ENCODE peak calls at places on chromosomes 16 and 17, in seven cellular contexts. One of them, this sample, is unnamed.

GRCh38 chr17:32319548-32319905 is 22.4 kb downstream of the C17orf75 start:
- DNase-seq in H1: peak; percentile 47
- DNase-seq in GM12892: peak; percentile 76
- DNase-seq in GM12878: peak; percentile 55
- DNase-seq in SK-N-SH: peak; percentile 89
- DNase-seq in HepG2: peak; percentile 59
- DNase-seq in K562: peak; percentile 81
- DNase-seq in this sample: peak; percentile 69

GRCh38 chr17:27236710-27237315 is 57.1 kb upstream of the WSB1 start:
- DNase-seq in HepG2: peak; percentile 63
- DNase-seq in GM12892: no peak
- DNase-seq in GM12878: no peak
- DNase-seq in SK-N-SH: peak; percentile 70
- DNase-seq in K562: peak; percentile 69
- DNase-seq in H1: no peak
- DNase-seq in this sample: no peak

GRCh38 chr16:77877712-77878111 is 89.3 kb downstream of the VAT1L start:
- DNase-seq in HepG2: peak; percentile 27
- DNase-seq in K562: no peak
- DNase-seq in H1: no peak
- DNase-seq in SK-N-SH: no peak
- DNase-seq in GM12892: no peak
- DNase-seq in GM12878: no peak
- DNase-seq in this sample: no peak

GRCh38 chr17:61429274-61429673 is 22.9 kb upstream of the TBX4 start:
- DNase-seq in H1: no peak
- DNase-seq in SK-N-SH: no peak
- DNase-seq in GM12892: no peak
- DNase-seq in GM12878: no peak
- DNase-seq in K562: no peak
- DNase-seq in HepG2: peak; percentile 77
- DNase-seq in this sample: no peak

GRCh38 chr17:28711723-28712036 is at the start of gene PROCA1:
- DNase-seq in GM12892: no peak
- DNase-seq in K562: peak; percentile 72
- DNase-seq in HepG2: no peak
- DNase-seq in SK-N-SH: no peak
- DNase-seq in GM12878: no peak
- DNase-seq in H1: no peak
- DNase-seq in this sample: no peak

GRCh38 chr16:3578610-3579551 is 1.7 kb upstream of the NLRC3 start:
- DNase-seq in GM12892: peak; percentile 76
- DNase-seq in K562: peak; percentile 51
- DNase-seq in GM12878: peak; percentile 56
- DNase-seq in H1: no peak
- DNase-seq in HepG2: no peak
- DNase-seq in SK-N-SH: no peak
- DNase-seq in this sample: peak; percentile 81

GRCh38 chr17:71180801-71181385 is 939.9 kb upstream of the SOX9 start:
- DNase-seq in GM12892: no peak
- DNase-seq in HepG2: no peak
- DNase-seq in SK-N-SH: peak; percentile 33
- DNase-seq in H1: no peak
- DNase-seq in K562: no peak
- DNase-seq in GM12878: no peak
- DNase-seq in this sample: no peak

GRCh38 chr16:26316683-26317464 is 625.1 kb downstream of the HS3ST4 start:
- DNase-seq in SK-N-SH: no peak
- DNase-seq in HepG2: no peak
- DNase-seq in GM12892: no peak
- DNase-seq in K562: no peak
- DNase-seq in H1: peak; percentile 9
- DNase-seq in GM12878: no peak
- DNase-seq in this sample: no peak

GRCh38 chr17:51487947-51488346 is 227.6 kb downstream of the UTP18 start:
- DNase-seq in H1: no peak
- DNase-seq in GM12878: no peak
- DNase-seq in GM12892: no peak
- DNase-seq in HepG2: peak; percentile 33
- DNase-seq in K562: peak; percentile 34
- DNase-seq in SK-N-SH: peak; percentile 33
- DNase-seq in this sample: no peak

GRCh38 chr17:4969551-4970231 is 2.1 kb upstream of the SPAG7 start:
- DNase-seq in GM12878: no peak
- DNase-seq in HepG2: peak; percentile 46
- DNase-seq in SK-N-SH: no peak
- DNase-seq in H1: no peak
- DNase-seq in K562: no peak
- DNase-seq in GM12892: no peak
- DNase-seq in this sample: no peak

GRCh38 chr17:82050761-82051641 is 610 bp downstream of the RFNG start:
- DNase-seq in K562: peak; percentile 49
- DNase-seq in GM12892: peak; percentile 53
- DNase-seq in H1: no peak
- DNase-seq in GM12878: no peak
- DNase-seq in HepG2: no peak
- DNase-seq in SK-N-SH: peak; percentile 90
- DNase-seq in this sample: peak; percentile 59

GRCh38 chr16:83599789-83600462 is 207.9 kb upstream of the HSBP1 start:
- DNase-seq in SK-N-SH: no peak
- DNase-seq in H1: no peak
- DNase-seq in GM12892: no peak
- DNase-seq in K562: no peak
- DNase-seq in GM12878: no peak
- DNase-seq in HepG2: no peak
- DNase-seq in this sample: no peak

GRCh38 chr17:79647456-79647915 is 36.6 kb upstream of the RBFOX3 start:
- DNase-seq in SK-N-SH: peak; percentile 30
- DNase-seq in K562: no peak
- DNase-seq in GM12878: no peak
- DNase-seq in GM12892: no peak
- DNase-seq in H1: no peak
- DNase-seq in HepG2: no peak
- DNase-seq in this sample: no peak

GRCh38 chr17:49880291-49881053 is 32.6 kb upstream of the TAC4 start:
- DNase-seq in HepG2: peak; percentile 57
- DNase-seq in GM12878: no peak
- DNase-seq in K562: peak; percentile 93
- DNase-seq in GM12892: peak; percentile 97
- DNase-seq in SK-N-SH: peak; percentile 97
- DNase-seq in H1: peak; percentile 85
- DNase-seq in this sample: peak; percentile 94

GRCh38 chr16:28260193-28260592 is 32.1 kb upstream of the SBK1 start:
- DNase-seq in H1: no peak
- DNase-seq in GM12878: no peak
- DNase-seq in HepG2: no peak
- DNase-seq in SK-N-SH: no peak
- DNase-seq in K562: no peak
- DNase-seq in GM12892: no peak
- DNase-seq in this sample: no peak

GRCh38 chr16:12317121-12317810 is 340.7 kb downstream of the SNX29 start:
- DNase-seq in GM12892: no peak
- DNase-seq in H1: no peak
- DNase-seq in HepG2: no peak
- DNase-seq in GM12878: no peak
- DNase-seq in K562: no peak
- DNase-seq in SK-N-SH: no peak
- DNase-seq in this sample: no peak

DNA sequence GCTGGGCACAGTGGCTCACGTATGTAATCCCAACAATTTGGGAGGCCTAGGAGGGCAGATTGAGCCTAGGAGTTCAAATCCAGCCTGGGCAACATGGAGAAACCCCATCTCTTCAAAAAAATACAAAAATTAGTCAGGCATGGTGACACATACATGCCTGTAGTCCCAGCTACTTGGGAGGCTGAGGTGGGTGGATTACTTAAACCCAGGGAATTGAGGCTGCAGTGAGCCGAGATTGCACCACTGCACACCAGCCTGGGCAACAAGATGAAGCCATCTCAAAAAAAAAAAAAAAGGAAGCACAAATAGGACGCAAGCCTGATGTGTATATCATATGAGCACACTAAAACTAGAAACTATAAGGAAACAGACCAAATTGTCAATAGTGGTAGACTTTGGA is 17.1 kb upstream of the FLCN start:
- DNase-seq in K562: no peak
- DNase-seq in H1: no peak
- DNase-seq in SK-N-SH: no peak
- DNase-seq in GM12878: no peak
- DNase-seq in GM12892: no peak
- DNase-seq in HepG2: no peak
- DNase-seq in this sample: no peak
- TF ChIP-seq TAF1 in K562: no peak
- TF ChIP-seq TAF1 in H1: no peak
- TF ChIP-seq TAF1 in SK-N-SH: no peak
- TF ChIP-seq TAF1 in GM12878: no peak
- TF ChIP-seq TAF1 in GM12892: no peak
- TF ChIP-seq TAF1 in HepG2: no peak
- TF ChIP-seq TAF1 in this sample: no peak

GRCh38 chr16:67563708-67564468 is 1.6 kb downstream of the CTCF start:
- DNase-seq in SK-N-SH: peak; percentile 16
- DNase-seq in GM12878: no peak
- DNase-seq in HepG2: peak; percentile 58
- DNase-seq in H1: no peak
- DNase-seq in GM12892: no peak
- DNase-seq in K562: no peak
- DNase-seq in this sample: no peak
- TF ChIP-seq POLR2AphosphoS5 in SK-N-SH: no peak
- TF ChIP-seq POLR2AphosphoS5 in GM12878: no peak
- TF ChIP-seq POLR2AphosphoS5 in HepG2: no peak
- TF ChIP-seq POLR2AphosphoS5 in H1: no peak
- TF ChIP-seq POLR2AphosphoS5 in GM12892: no peak
- TF ChIP-seq POLR2AphosphoS5 in K562: no peak
- TF ChIP-seq POLR2AphosphoS5 in this sample: no peak

DNA sequence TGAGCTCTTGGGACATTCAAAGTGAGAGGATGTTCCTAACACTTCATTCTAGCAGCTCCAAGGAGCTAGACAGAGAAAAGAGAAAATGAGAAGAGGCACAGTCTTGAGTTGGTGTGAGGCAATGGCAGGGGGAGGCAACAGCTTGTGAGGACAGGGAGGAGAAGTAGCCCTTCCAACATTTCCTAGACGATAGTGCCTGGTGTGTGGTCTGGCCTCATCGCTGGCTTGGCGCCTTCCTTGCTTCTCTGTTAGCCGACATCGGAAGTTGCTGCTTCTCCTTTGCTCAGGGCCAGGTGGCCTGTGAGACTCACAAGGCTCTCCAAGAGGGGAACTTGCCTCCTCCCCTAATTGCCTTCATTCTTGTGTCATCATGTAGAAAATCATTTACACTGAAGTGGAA is 208.6 kb downstream of the MAP2K4 start:
- DNase-seq in GM12892: no peak
- DNase-seq in SK-N-SH: no peak
- DNase-seq in HepG2: no peak
- DNase-seq in GM12878: no peak
- DNase-seq in K562: no peak
- DNase-seq in H1: no peak
- DNase-seq in this sample: no peak
- TF ChIP-seq TAF1 in GM12892: no peak
- TF ChIP-seq TAF1 in SK-N-SH: no peak
- TF ChIP-seq TAF1 in HepG2: no peak
- TF ChIP-seq TAF1 in GM12878: no peak
- TF ChIP-seq TAF1 in K562: no peak
- TF ChIP-seq TAF1 in H1: no peak
- TF ChIP-seq TAF1 in this sample: no peak

GRCh38 chr16:82169861-82170845 is at the start of gene MPHOSPH6:
- DNase-seq in GM12892: peak; percentile 90
- DNase-seq in K562: peak; percentile 96
- DNase-seq in GM12878: peak; percentile 41
- DNase-seq in HepG2: peak; percentile 84
- DNase-seq in H1: peak; percentile 44
- DNase-seq in SK-N-SH: peak; percentile 96
- DNase-seq in this sample: peak; percentile 89
- TF ChIP-seq POLR2AphosphoS5 in GM12892: no peak
- TF ChIP-seq POLR2AphosphoS5 in K562: peak; percentile 43
- TF ChIP-seq POLR2AphosphoS5 in GM12878: peak; percentile 40
- TF ChIP-seq POLR2AphosphoS5 in HepG2: peak; percentile 88
- TF ChIP-seq POLR2AphosphoS5 in H1: peak; percentile 84
- TF ChIP-seq POLR2AphosphoS5 in SK-N-SH: peak; percentile 65
- TF ChIP-seq POLR2AphosphoS5 in this sample: peak; percentile 56

DNA sequence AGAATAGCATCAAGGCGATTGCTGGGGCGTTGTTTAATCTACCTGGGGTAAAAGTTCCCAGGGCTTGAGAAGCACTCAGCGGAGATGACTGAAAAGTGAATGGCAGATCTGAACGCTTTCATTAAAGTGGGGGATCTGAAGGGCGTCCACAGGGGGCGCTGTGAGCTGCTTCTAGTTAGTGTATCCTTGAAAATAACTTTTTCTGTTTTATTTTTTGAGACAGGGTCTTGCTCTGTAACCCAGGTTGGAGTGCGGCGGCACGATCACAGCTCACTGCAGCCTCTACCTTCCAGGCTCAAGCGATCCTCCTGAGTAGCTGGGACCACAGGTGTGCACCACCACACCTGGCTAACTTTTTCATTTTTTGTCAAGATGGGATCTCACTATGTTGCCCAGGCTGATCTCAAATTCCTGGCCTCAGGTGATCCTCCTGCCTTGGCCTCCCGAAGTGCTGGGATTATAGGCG is 360.4 kb downstream of the SEC14L1 start:
- DNase-seq in HepG2: peak; percentile 43
- DNase-seq in K562: peak; percentile 60
- DNase-seq in SK-N-SH: peak; percentile 75
- DNase-seq in GM12878: no peak
- DNase-seq in H1: no peak
- DNase-seq in GM12892: no peak
- DNase-seq in this sample: peak; percentile 41
- TF ChIP-seq TAF1 in HepG2: no peak
- TF ChIP-seq TAF1 in K562: no peak
- TF ChIP-seq TAF1 in SK-N-SH: no peak
- TF ChIP-seq TAF1 in GM12878: no peak
- TF ChIP-seq TAF1 in H1: no peak
- TF ChIP-seq TAF1 in GM12892: no peak
- TF ChIP-seq TAF1 in this sample: no peak

GRCh38 chr16:57637424-57637823 is 9.0 kb downstream of the ADGRG1 start:
- DNase-seq in GM12892: no peak
- DNase-seq in K562: no peak
- DNase-seq in SK-N-SH: no peak
- DNase-seq in GM12878: no peak
- DNase-seq in H1: no peak
- DNase-seq in HepG2: no peak
- DNase-seq in this sample: no peak
- TF ChIP-seq POLR2AphosphoS5 in GM12892: no peak
- TF ChIP-seq POLR2AphosphoS5 in K562: no peak
- TF ChIP-seq POLR2AphosphoS5 in SK-N-SH: no peak
- TF ChIP-seq POLR2AphosphoS5 in GM12878: no peak
- TF ChIP-seq POLR2AphosphoS5 in H1: no peak
- TF ChIP-seq POLR2AphosphoS5 in HepG2: no peak
- TF ChIP-seq POLR2AphosphoS5 in this sample: no peak